ENCODE peak calls at places on chromosomes 6 and 20, in eight cellular contexts. One of them, this sample, is unnamed. For H3K9me3, the result is how much of the 10 kb centered on the place peaks cover.

GRCh38 chr6:151490996-151491395 is 2.8 kb upstream of the CCDC170 start:
- DNase-seq in prostate gland: no peak
- DNase-seq in breast epithelium: no peak
- DNase-seq in endothelial cell of umbilical vein: no peak
- DNase-seq in tibial nerve: no peak
- DNase-seq in HCT116: no peak
- DNase-seq in thyroid gland: no peak
- DNase-seq in body of pancreas: no peak
- DNase-seq in this sample: no peak

GRCh38 chr20:18632196-18632789 is 44.4 kb downstream of the DTD1 start:
- DNase-seq in HCT116: peak
- DNase-seq in endothelial cell of umbilical vein: peak
- DNase-seq in breast epithelium: peak
- DNase-seq in tibial nerve: peak
- DNase-seq in prostate gland: peak
- DNase-seq in body of pancreas: peak
- DNase-seq in thyroid gland: peak
- DNase-seq in this sample: peak

GRCh38 chr6:77173472-77174074 is 289.7 kb downstream of the HTR1B start:
- DNase-seq in tibial nerve: no peak
- DNase-seq in HCT116: no peak
- DNase-seq in endothelial cell of umbilical vein: no peak
- DNase-seq in thyroid gland: no peak
- DNase-seq in prostate gland: no peak
- DNase-seq in body of pancreas: no peak
- DNase-seq in breast epithelium: no peak
- DNase-seq in this sample: no peak

GRCh38 chr6:151763938-151764680 is 43.4 kb upstream of the ESR1 start:
- DNase-seq in breast epithelium: peak
- DNase-seq in endothelial cell of umbilical vein: peak
- DNase-seq in prostate gland: peak
- DNase-seq in HCT116: peak
- DNase-seq in body of pancreas: peak
- DNase-seq in thyroid gland: peak
- DNase-seq in tibial nerve: peak
- DNase-seq in this sample: peak

GRCh38 chr6:139515511-139515910 is 141.1 kb upstream of the CITED2 start:
- DNase-seq in body of pancreas: no peak
- DNase-seq in prostate gland: no peak
- DNase-seq in HCT116: no peak
- DNase-seq in endothelial cell of umbilical vein: no peak
- DNase-seq in breast epithelium: no peak
- DNase-seq in thyroid gland: no peak
- DNase-seq in tibial nerve: no peak
- DNase-seq in this sample: no peak

GRCh38 chr6:108876929-108877775 is 28.9 kb downstream of the ARMC2 start:
- DNase-seq in breast epithelium: peak
- DNase-seq in body of pancreas: peak
- DNase-seq in prostate gland: no peak
- DNase-seq in thyroid gland: peak
- DNase-seq in tibial nerve: peak
- DNase-seq in endothelial cell of umbilical vein: no peak
- DNase-seq in HCT116: no peak
- DNase-seq in this sample: no peak

GRCh38 chr6:40543133-40543532 is 44.0 kb downstream of the LRFN2 start:
- DNase-seq in thyroid gland: no peak
- DNase-seq in endothelial cell of umbilical vein: no peak
- DNase-seq in body of pancreas: no peak
- DNase-seq in HCT116: no peak
- DNase-seq in prostate gland: no peak
- DNase-seq in tibial nerve: no peak
- DNase-seq in breast epithelium: no peak
- DNase-seq in this sample: no peak

GRCh38 chr6:25027221-25027916 is 91.6 kb upstream of the RIPOR2 start:
- DNase-seq in body of pancreas: no peak
- DNase-seq in prostate gland: no peak
- DNase-seq in thyroid gland: peak
- DNase-seq in breast epithelium: no peak
- DNase-seq in endothelial cell of umbilical vein: no peak
- DNase-seq in HCT116: no peak
- DNase-seq in tibial nerve: no peak
- DNase-seq in this sample: no peak

GRCh38 chr6:11450061-11450460 is 87.5 kb upstream of the TMEM170B start:
- DNase-seq in breast epithelium: no peak
- DNase-seq in tibial nerve: no peak
- DNase-seq in HCT116: no peak
- DNase-seq in endothelial cell of umbilical vein: no peak
- DNase-seq in thyroid gland: no peak
- DNase-seq in body of pancreas: no peak
- DNase-seq in prostate gland: no peak
- DNase-seq in this sample: peak

GRCh38 chr20:25249198-25249931 is 1.5 kb downstream of the PYGB start:
- DNase-seq in endothelial cell of umbilical vein: peak
- DNase-seq in tibial nerve: no peak
- DNase-seq in prostate gland: peak
- DNase-seq in body of pancreas: no peak
- DNase-seq in HCT116: no peak
- DNase-seq in thyroid gland: peak
- DNase-seq in breast epithelium: peak
- DNase-seq in this sample: no peak

GRCh38 chr20:4956200-4956810 is 45.0 kb downstream of the SLC23A2 start:
- DNase-seq in tibial nerve: no peak
- DNase-seq in body of pancreas: no peak
- DNase-seq in prostate gland: no peak
- DNase-seq in breast epithelium: no peak
- DNase-seq in endothelial cell of umbilical vein: peak
- DNase-seq in HCT116: peak
- DNase-seq in thyroid gland: no peak
- DNase-seq in this sample: no peak

GRCh38 chr6:71537717-71538116 is 249.1 kb downstream of the OGFRL1 start:
- DNase-seq in tibial nerve: no peak
- DNase-seq in thyroid gland: no peak
- DNase-seq in breast epithelium: no peak
- DNase-seq in HCT116: no peak
- DNase-seq in body of pancreas: no peak
- DNase-seq in prostate gland: no peak
- DNase-seq in endothelial cell of umbilical vein: no peak
- DNase-seq in this sample: no peak

GRCh38 chr6:71289039-71289801 is 609 bp downstream of the OGFRL1 start:
- DNase-seq in breast epithelium: no peak
- DNase-seq in tibial nerve: no peak
- DNase-seq in prostate gland: peak
- DNase-seq in thyroid gland: peak
- DNase-seq in body of pancreas: peak
- DNase-seq in endothelial cell of umbilical vein: peak
- DNase-seq in HCT116: no peak
- DNase-seq in this sample: no peak

GRCh38 chr6:114157848-114158247 is 185.0 kb downstream of the HS3ST5 start:
- DNase-seq in tibial nerve: no peak
- DNase-seq in endothelial cell of umbilical vein: no peak
- DNase-seq in breast epithelium: no peak
- DNase-seq in thyroid gland: no peak
- DNase-seq in prostate gland: no peak
- DNase-seq in body of pancreas: no peak
- DNase-seq in HCT116: no peak
- DNase-seq in this sample: no peak

GRCh38 chr6:38639498-38640215 is at the start of gene BTBD9:
- DNase-seq in endothelial cell of umbilical vein: peak
- DNase-seq in thyroid gland: peak
- DNase-seq in HCT116: peak
- DNase-seq in body of pancreas: peak
- DNase-seq in prostate gland: peak
- DNase-seq in breast epithelium: peak
- DNase-seq in tibial nerve: peak
- DNase-seq in this sample: peak

DNA sequence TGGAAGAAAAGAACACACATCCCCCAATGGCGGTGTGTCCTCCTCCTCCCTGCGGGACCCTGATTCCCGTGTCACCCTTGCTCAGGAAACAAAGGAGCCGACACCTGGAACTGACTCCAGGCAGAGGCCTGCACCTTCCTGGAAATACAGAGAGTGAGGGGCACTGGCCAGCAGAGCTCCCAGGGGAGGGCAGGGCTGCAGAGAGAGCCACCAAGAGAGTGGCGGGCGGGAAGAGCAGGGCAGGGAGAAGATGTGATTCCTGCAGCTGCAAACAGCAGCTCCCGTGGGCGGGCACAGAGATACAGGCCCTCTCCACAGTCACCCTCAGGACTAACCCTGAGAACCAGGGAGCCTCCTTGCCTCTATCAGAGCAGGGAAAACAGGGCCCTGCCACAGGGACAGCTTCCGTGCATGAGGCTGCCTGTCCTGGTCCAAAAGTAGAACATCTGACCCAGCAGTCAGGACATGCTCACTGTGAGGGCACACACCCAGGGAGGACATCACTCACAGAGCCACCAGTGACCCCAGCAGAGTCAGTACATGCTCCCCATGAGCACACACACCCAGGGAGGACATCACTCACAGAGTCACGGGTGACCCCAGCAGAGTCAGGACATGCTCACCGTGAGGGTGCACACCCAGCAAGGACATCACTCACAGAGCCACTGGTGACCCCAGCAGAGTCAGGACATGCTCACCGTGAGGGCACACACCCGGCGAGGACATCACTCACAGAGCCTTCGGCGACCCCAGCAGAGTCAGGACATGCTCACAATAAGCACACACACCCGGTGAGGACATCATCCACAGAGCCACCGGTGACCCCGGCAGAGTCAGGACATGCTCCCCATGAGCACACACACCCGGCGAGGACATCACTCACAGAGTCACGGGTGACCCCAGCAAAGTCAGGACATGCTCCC is 193.1 kb downstream of the DLL1 start:
- DNase-seq in endothelial cell of umbilical vein: no peak
- DNase-seq in prostate gland: no peak
- DNase-seq in HCT116: no peak
- DNase-seq in body of pancreas: peak
- DNase-seq in thyroid gland: no peak
- DNase-seq in breast epithelium: no peak
- DNase-seq in tibial nerve: no peak
- DNase-seq in this sample: peak
- H3K9me3 ChIP-seq in endothelial cell of umbilical vein: under half
- H3K9me3 ChIP-seq in prostate gland: under half
- H3K9me3 ChIP-seq in HCT116: under half
- H3K9me3 ChIP-seq in body of pancreas: under half
- H3K9me3 ChIP-seq in thyroid gland: under half
- H3K9me3 ChIP-seq in breast epithelium: under half
- H3K9me3 ChIP-seq in tibial nerve: under half
- H3K9me3 ChIP-seq in this sample: under half

GRCh38 chr20:49770634-49771033 is 42.0 kb upstream of the SLC9A8 start:
- DNase-seq in endothelial cell of umbilical vein: no peak
- DNase-seq in prostate gland: no peak
- DNase-seq in HCT116: no peak
- DNase-seq in body of pancreas: no peak
- DNase-seq in tibial nerve: no peak
- DNase-seq in thyroid gland: no peak
- DNase-seq in breast epithelium: no peak
- DNase-seq in this sample: no peak

GRCh38 chr20:49779972-49780371 is 32.7 kb upstream of the SLC9A8 start:
- DNase-seq in tibial nerve: no peak
- DNase-seq in prostate gland: no peak
- DNase-seq in HCT116: no peak
- DNase-seq in endothelial cell of umbilical vein: no peak
- DNase-seq in thyroid gland: no peak
- DNase-seq in body of pancreas: no peak
- DNase-seq in breast epithelium: no peak
- DNase-seq in this sample: no peak

GRCh38 chr20:49775229-49775693 is 37.4 kb upstream of the SLC9A8 start:
- DNase-seq in thyroid gland: peak
- DNase-seq in tibial nerve: peak
- DNase-seq in prostate gland: no peak
- DNase-seq in body of pancreas: peak
- DNase-seq in HCT116: peak
- DNase-seq in endothelial cell of umbilical vein: peak
- DNase-seq in breast epithelium: no peak
- DNase-seq in this sample: no peak
- H3K27ac ChIP-seq in thyroid gland: no peak
- H3K27ac ChIP-seq in tibial nerve: no peak
- H3K27ac ChIP-seq in prostate gland: no peak
- H3K27ac ChIP-seq in body of pancreas: peak
- H3K27ac ChIP-seq in HCT116: peak
- H3K27ac ChIP-seq in endothelial cell of umbilical vein: peak
- H3K27ac ChIP-seq in breast epithelium: peak
- H3K27ac ChIP-seq in this sample: peak

GRCh38 chr20:46002008-46002407 is 6.7 kb upstream of the MMP9 start:
- DNase-seq in body of pancreas: no peak
- DNase-seq in breast epithelium: no peak
- DNase-seq in tibial nerve: no peak
- DNase-seq in HCT116: no peak
- DNase-seq in prostate gland: no peak
- DNase-seq in endothelial cell of umbilical vein: no peak
- DNase-seq in thyroid gland: no peak
- DNase-seq in this sample: no peak
- TF ChIP-seq POLR2A in body of pancreas: no peak
- TF ChIP-seq POLR2A in breast epithelium: no peak
- TF ChIP-seq POLR2A in tibial nerve: no peak
- TF ChIP-seq POLR2A in HCT116: no peak
- TF ChIP-seq POLR2A in prostate gland: no peak
- TF ChIP-seq POLR2A in endothelial cell of umbilical vein: no peak
- TF ChIP-seq POLR2A in thyroid gland: no peak
- TF ChIP-seq POLR2A in this sample: no peak

GRCh38 chr6:111277819-111278218 is 190.5 kb downstream of the SLC16A10 start:
- DNase-seq in prostate gland: no peak
- DNase-seq in breast epithelium: no peak
- DNase-seq in tibial nerve: no peak
- DNase-seq in HCT116: no peak
- DNase-seq in body of pancreas: no peak
- DNase-seq in thyroid gland: no peak
- DNase-seq in endothelial cell of umbilical vein: no peak
- DNase-seq in this sample: no peak
- H3K9me3 ChIP-seq in prostate gland: under half
- H3K9me3 ChIP-seq in breast epithelium: under half
- H3K9me3 ChIP-seq in tibial nerve: under half
- H3K9me3 ChIP-seq in HCT116: under half
- H3K9me3 ChIP-seq in body of pancreas: under half
- H3K9me3 ChIP-seq in thyroid gland: under half
- H3K9me3 ChIP-seq in endothelial cell of umbilical vein: under half
- H3K9me3 ChIP-seq in this sample: under half

DNA sequence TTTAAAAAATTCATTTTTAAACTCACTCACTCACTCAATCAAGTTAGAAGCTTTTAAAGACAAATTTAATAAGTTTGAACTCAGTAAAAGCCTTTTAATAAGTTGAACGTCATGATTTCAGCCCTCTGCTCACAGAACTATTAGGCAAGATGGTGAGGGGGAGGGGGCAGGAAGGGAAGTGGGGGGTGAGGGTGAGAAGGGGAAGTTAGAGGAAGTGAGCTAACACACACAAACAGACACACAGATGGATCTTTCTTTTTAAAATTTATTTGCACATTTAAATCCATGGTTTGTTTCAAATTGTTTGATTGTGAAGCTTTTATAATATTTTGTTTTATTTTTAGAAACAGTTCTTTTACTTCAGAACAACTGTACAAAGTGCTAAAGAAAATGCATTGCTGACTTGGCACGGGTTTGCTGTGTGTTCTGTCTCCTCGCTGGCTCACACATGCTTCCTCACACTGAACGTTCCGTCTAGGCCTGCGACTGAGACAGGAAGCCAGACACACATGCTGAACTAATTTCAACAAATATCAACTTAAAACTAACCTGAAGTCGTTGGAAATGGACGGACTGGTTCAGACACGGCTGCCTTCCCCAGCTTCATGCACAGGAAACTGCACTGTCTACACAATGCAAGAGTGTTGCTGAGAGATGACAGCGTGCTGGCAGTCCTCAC is 7.9 kb upstream of the ZBP1 start:
- DNase-seq in prostate gland: no peak
- DNase-seq in HCT116: no peak
- DNase-seq in breast epithelium: no peak
- DNase-seq in endothelial cell of umbilical vein: peak
- DNase-seq in body of pancreas: no peak
- DNase-seq in tibial nerve: peak
- DNase-seq in thyroid gland: no peak
- DNase-seq in this sample: no peak
- H3K27ac ChIP-seq in prostate gland: no peak
- H3K27ac ChIP-seq in HCT116: no peak
- H3K27ac ChIP-seq in breast epithelium: peak
- H3K27ac ChIP-seq in endothelial cell of umbilical vein: peak
- H3K27ac ChIP-seq in body of pancreas: peak
- H3K27ac ChIP-seq in tibial nerve: peak
- H3K27ac ChIP-seq in thyroid gland: peak
- H3K27ac ChIP-seq in this sample: peak